ENCODE peak calls at places on chromosomes 16 and 17, in seven cellular contexts. O is ascending aorta, T is left ventricle myocardium superior, R is activated T-helper 1 cell treated with Interleukin-2 at 50 U/mL for 16 hours, J is heart right ventricle, N is iPS-NIHi11, Z is ELR. K is an unnamed sample.
A peak's percentile ranks its signal among the peaks of the same experiment; 100 is the strongest.

GRCh38 chr17:62627219-62627903 is at the start of gene MRC2:
- DNase-seq in Z (peak; percentile 87), T (peak; percentile 81), N (peak; percentile 84), O (no peak), J (peak; percentile 76), R (no peak), K (peak; percentile 82)

GRCh38 chr16:21101631-21102420 is 48.8 kb downstream of the DNAH3 start:
- DNase-seq in T (peak; percentile 57), J (peak; percentile 36), R (no peak), O (no peak), Z (peak; percentile 37), N (peak; percentile 60), K (peak; percentile 20)

GRCh38 chr17:3808701-3809100 is 7.7 kb upstream of the ITGAE start:
- DNase-seq in N (no peak), R (no peak), Z (peak; percentile 59), J (no peak), T (no peak), O (no peak), K (no peak)

GRCh38 chr17:7074931-7075330 is 5.1 kb downstream of the CLEC10A start:
- DNase-seq in R (no peak), O (no peak), J (no peak), N (no peak), Z (no peak), T (no peak), K (no peak)

GRCh38 chr16:73298562-73298961 is 250.6 kb upstream of the ZFHX3 start:
- DNase-seq in T (no peak), O (no peak), R (no peak), Z (peak; percentile 33), N (peak; percentile 49), J (no peak), K (no peak)

GRCh38 chr17:7992924-7993323 is 9.5 kb upstream of the GUCY2D start:
- DNase-seq in Z (no peak), N (no peak), J (no peak), O (no peak), R (no peak), T (no peak), K (no peak)

GRCh38 chr16:9578459-9578858 is 487.0 kb downstream of the HAPSTR1 start:
- DNase-seq in O (no peak), J (no peak), Z (no peak), T (no peak), N (no peak), R (no peak), K (no peak)

GRCh38 chr16:2692251-2692947 is 10.1 kb downstream of the KCTD5 start:
- DNase-seq in Z (no peak), O (no peak), T (peak; percentile 68), J (peak; percentile 52), N (peak; percentile 22), R (no peak), K (no peak)

GRCh38 chr16:4700380-4700996 is 7.1 kb downstream of the NUDT16L1 start:
- DNase-seq in J (no peak), Z (no peak), N (peak; percentile 4), T (no peak), R (peak; percentile 24), O (no peak), K (no peak)